ENCODE peak calls at places on chromosomes 5 and 9, in four cellular contexts. One of them, this sample, is unnamed.

GRCh38 chr5:107523019-107523680 is 147.6 kb downstream of the EFNA5 start:
- DNase-seq in MCF 10A: no peak
- DNase-seq in ovary: no peak
- DNase-seq in IMR-90: no peak
- DNase-seq in this sample: no peak

GRCh38 chr5:107446972-107447371 is 223.8 kb downstream of the EFNA5 start:
- DNase-seq in IMR-90: no peak
- DNase-seq in ovary: no peak
- DNase-seq in MCF 10A: no peak
- DNase-seq in this sample: no peak

GRCh38 chr5:157166164-157166493 is at the start of gene GARIN3:
- DNase-seq in MCF 10A: no peak
- DNase-seq in IMR-90: no peak
- DNase-seq in ovary: no peak
- DNase-seq in this sample: peak; percentile 32

GRCh38 chr9:96555567-96556386 is 63.9 kb downstream of the CDC14B start:
- DNase-seq in IMR-90: peak; percentile 44
- DNase-seq in ovary: no peak
- DNase-seq in MCF 10A: no peak
- DNase-seq in this sample: no peak

GRCh38 chr5:73482383-73483193 is 15.7 kb upstream of the BTF3 start:
- DNase-seq in ovary: no peak
- DNase-seq in IMR-90: peak; percentile 86
- DNase-seq in MCF 10A: no peak
- DNase-seq in this sample: no peak

GRCh38 chr5:99607124-99607523 is 678.3 kb upstream of the CHD1 start:
- DNase-seq in IMR-90: no peak
- DNase-seq in MCF 10A: no peak
- DNase-seq in ovary: no peak
- DNase-seq in this sample: no peak

GRCh38 chr5:54696931-54697330 is 179.4 kb downstream of the SNX18 start:
- DNase-seq in MCF 10A: no peak
- DNase-seq in ovary: no peak
- DNase-seq in IMR-90: no peak
- DNase-seq in this sample: no peak

GRCh38 chr5:115542651-115543364 is 1.8 kb downstream of the FEM1C start:
- DNase-seq in ovary: peak; percentile 15
- DNase-seq in IMR-90: no peak
- DNase-seq in MCF 10A: peak; percentile 20
- DNase-seq in this sample: no peak

GRCh38 chr5:71528206-71528605 is 58.9 kb upstream of the MCCC2 start:
- DNase-seq in MCF 10A: no peak
- DNase-seq in IMR-90: peak; percentile 46
- DNase-seq in ovary: no peak
- DNase-seq in this sample: no peak

GRCh38 chr5:531749-532315 is 7.6 kb upstream of the SLC9A3 start:
- DNase-seq in ovary: no peak
- DNase-seq in IMR-90: no peak
- DNase-seq in MCF 10A: no peak
- DNase-seq in this sample: no peak

GRCh38 chr9:2060425-2060824 is 45.3 kb downstream of the SMARCA2 start:
- DNase-seq in MCF 10A: no peak
- DNase-seq in ovary: no peak
- DNase-seq in IMR-90: peak; percentile 24
- DNase-seq in this sample: no peak

GRCh38 chr9:37284631-37285030 is 137.9 kb upstream of the GRHPR start:
- DNase-seq in IMR-90: peak; percentile 41
- DNase-seq in ovary: no peak
- DNase-seq in MCF 10A: no peak
- DNase-seq in this sample: no peak

GRCh38 chr9:134699343-134699740 is 57.7 kb downstream of the COL5A1 start:
- DNase-seq in IMR-90: peak; percentile 37
- DNase-seq in ovary: no peak
- DNase-seq in MCF 10A: no peak
- DNase-seq in this sample: no peak

GRCh38 chr5:143606043-143606752 is 202.7 kb upstream of the NR3C1 start:
- DNase-seq in MCF 10A: no peak
- DNase-seq in ovary: no peak
- DNase-seq in IMR-90: peak; percentile 48
- DNase-seq in this sample: no peak

GRCh38 chr9:89481161-89481915 is 16.6 kb downstream of the SEMA4D start:
- DNase-seq in ovary: no peak
- DNase-seq in MCF 10A: no peak
- DNase-seq in IMR-90: no peak
- DNase-seq in this sample: no peak

GRCh38 chr5:97854871-97855762 is 672.1 kb upstream of the RIOK2 start:
- DNase-seq in MCF 10A: peak; percentile 16
- DNase-seq in IMR-90: peak; percentile 72
- DNase-seq in ovary: no peak
- DNase-seq in this sample: no peak

GRCh38 chr5:138464388-138465287 is 641 bp upstream of the EGR1 start:
- DNase-seq in MCF 10A: peak; percentile 100
- DNase-seq in IMR-90: peak; percentile 98
- DNase-seq in ovary: peak; percentile 99
- DNase-seq in this sample: peak; percentile 99
- TF ChIP-seq CTCF in MCF 10A: peak; percentile 21
- TF ChIP-seq CTCF in IMR-90: no peak
- TF ChIP-seq CTCF in ovary: no peak
- TF ChIP-seq CTCF in this sample: peak; percentile 45

DNA sequence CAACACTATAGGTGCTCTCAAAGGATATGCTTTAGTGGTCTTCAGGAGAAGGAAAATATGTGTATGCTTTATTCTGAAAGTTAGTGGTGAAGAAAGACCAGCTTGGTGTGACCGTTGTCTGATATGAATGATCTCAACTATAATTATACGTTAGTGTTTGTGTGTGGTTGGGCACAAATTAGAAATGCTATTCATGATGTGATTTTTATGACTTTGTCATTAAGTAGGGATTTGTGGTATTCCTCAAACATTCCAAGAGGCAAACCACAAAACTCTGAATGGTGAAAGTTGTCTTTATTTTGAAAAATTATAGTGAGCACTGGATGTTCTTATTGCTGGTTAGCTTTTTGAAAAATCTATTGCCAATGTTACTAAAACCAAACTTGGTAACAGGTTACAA is 6.2 kb upstream of the F2R start:
- DNase-seq in MCF 10A: no peak
- DNase-seq in ovary: no peak
- DNase-seq in IMR-90: peak; percentile 64
- DNase-seq in this sample: no peak
- TF ChIP-seq CTCF in MCF 10A: no peak
- TF ChIP-seq CTCF in ovary: no peak
- TF ChIP-seq CTCF in IMR-90: no peak
- TF ChIP-seq CTCF in this sample: no peak

DNA sequence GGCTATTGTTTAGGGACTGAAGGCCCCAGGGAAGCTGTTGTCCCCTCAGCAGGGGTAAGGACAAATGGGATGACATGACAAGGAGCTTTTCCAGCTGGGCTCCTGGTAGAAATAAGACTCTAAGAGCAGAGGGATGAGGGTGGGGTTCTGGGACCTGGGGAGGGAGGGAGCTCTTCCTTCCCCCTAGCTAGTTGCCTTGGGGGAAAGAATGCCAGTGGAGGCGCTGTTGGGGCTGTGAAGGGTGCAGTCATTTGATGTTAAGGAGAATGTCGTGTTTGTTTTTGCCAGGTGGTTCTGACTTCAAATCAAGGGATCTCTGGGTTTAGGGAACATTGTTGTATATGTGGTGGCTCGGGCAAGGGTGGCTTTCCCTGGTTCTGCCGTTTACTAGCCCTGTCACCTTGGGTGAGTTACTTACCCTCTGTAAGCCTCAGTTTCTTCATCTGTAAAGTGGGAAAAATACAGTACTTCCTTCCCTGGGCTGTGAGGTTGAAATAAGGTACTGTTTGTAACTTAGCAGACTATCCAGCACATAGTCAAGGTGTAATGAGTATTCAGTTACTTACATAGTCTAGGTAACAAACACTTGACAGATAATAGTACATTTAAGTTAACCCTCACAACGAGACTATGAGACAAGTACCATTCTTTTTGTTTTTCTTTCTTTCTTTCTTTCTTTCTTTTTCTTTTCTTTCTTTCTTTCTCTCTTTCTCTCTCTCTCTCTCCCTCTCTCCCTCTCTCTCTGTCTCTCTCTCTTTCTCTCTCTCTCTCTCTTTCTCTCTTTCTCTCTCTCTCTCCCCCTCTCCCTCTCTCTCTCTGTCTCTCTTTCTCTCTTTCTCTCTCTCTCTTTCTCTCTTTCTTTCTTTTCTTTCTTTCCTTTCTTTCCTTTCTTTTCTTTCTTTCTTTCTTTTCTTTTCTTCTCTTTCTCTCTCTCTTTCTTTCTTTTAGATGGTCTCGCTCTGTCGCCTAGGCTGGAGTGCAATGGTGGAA is 48.0 kb downstream of the WWC1 start:
- DNase-seq in ovary: no peak
- DNase-seq in MCF 10A: no peak
- DNase-seq in IMR-90: no peak
- DNase-seq in this sample: no peak
- TF ChIP-seq CTCF in ovary: no peak
- TF ChIP-seq CTCF in MCF 10A: no peak
- TF ChIP-seq CTCF in IMR-90: no peak
- TF ChIP-seq CTCF in this sample: no peak

GRCh38 chr9:127634698-127635097 is 22.6 kb downstream of the STXBP1 start:
- DNase-seq in MCF 10A: peak; percentile 54
- DNase-seq in IMR-90: no peak
- DNase-seq in ovary: no peak
- DNase-seq in this sample: no peak
- TF ChIP-seq CTCF in MCF 10A: no peak
- TF ChIP-seq CTCF in IMR-90: no peak
- TF ChIP-seq CTCF in ovary: no peak
- TF ChIP-seq CTCF in this sample: no peak